ENCODE peak calls at places on chromosomes 7 and 10, in four cellular contexts. O, D, A and U are unnamed samples.

GRCh38 chr10:113097046-113097415 is 147.0 kb downstream of the TCF7L2 start:
- DNase-seq in A (no peak), O (no peak), D (no peak), U (no peak)

GRCh38 chr10:89283174-89283987 is 18.5 kb upstream of the IFIT2 start:
- DNase-seq in O (no peak), A (no peak), D (no peak), U (no peak)

GRCh38 chr7:91288208-91288824 is 24.1 kb downstream of the FZD1 start:
- DNase-seq in D (peak; percentile 12), O (no peak), A (peak; percentile 32), U (peak; percentile 13)

GRCh38 chr7:38334163-38334562 is 60.7 kb upstream of the TARP start:
- DNase-seq in O (no peak), D (no peak), A (no peak), U (no peak)

GRCh38 chr7:90488220-90488619 is 18.8 kb downstream of the PTTG1IP2 start:
- DNase-seq in O (no peak), A (no peak), D (no peak), U (no peak)

GRCh38 chr7:36287371-36288241 is 102.1 kb upstream of the ANLN start:
- DNase-seq in O (no peak), D (no peak), A (no peak), U (no peak)

GRCh38 chr7:4837041-4837813 is 24.6 kb downstream of the PAPOLB start:
- DNase-seq in A (no peak), O (peak; percentile 37), D (no peak), U (no peak)

GRCh38 chr10:114172241-114172640 is 1.8 kb downstream of the CCDC186 start:
- DNase-seq in O (no peak), D (no peak), A (no peak), U (no peak)

GRCh38 chr10:31749981-31750850 is 178.4 kb downstream of the ARHGAP12 start:
- DNase-seq in O (no peak), D (no peak), A (no peak), U (no peak)

GRCh38 chr10:95504187-95504800 is 56.9 kb downstream of the SORBS1 start:
- DNase-seq in O (no peak), D (no peak), A (no peak), U (no peak)

GRCh38 chr7:131540491-131541162 is 15.8 kb downstream of the PODXL start:
- DNase-seq in A (no peak), D (no peak), O (no peak), U (no peak)

GRCh38 chr7:142739927-142740492 is 9.3 kb upstream of the PRSS1 start:
- DNase-seq in D (no peak), A (no peak), O (no peak), U (no peak)

GRCh38 chr7:44400033-44400511 is 74.7 kb upstream of the CAMK2B start:
- DNase-seq in O (no peak), D (no peak), A (no peak), U (no peak)

GRCh38 chr7:112986256-112987031 is 100.2 kb downstream of the GPR85 start:
- DNase-seq in D (peak; percentile 45), O (no peak), A (no peak), U (no peak)

GRCh38 chr7:97731736-97732370 is at the start of gene TAC1:
- DNase-seq in A (no peak), D (no peak), O (no peak), U (no peak)

GRCh38 chr10:59904431-59905065 is 1.8 kb downstream of the CCDC6 start:
- DNase-seq in O (no peak), D (no peak), A (no peak), U (no peak)

GRCh38 chr10:102152545-102152890 is 329 bp downstream of the NOLC1 start:
- DNase-seq in A (no peak), O (no peak), D (no peak), U (no peak)

GRCh38 chr10:124010563-124011131 is 82.8 kb downstream of the CHST15 start:
- DNase-seq in D (no peak), A (no peak), O (no peak), U (no peak)

GRCh38 chr7:28348631-28349030 is 63.7 kb upstream of the CREB5 start:
- DNase-seq in O (no peak), D (no peak), A (no peak), U (no peak)

GRCh38 chr10:114544045-114544659 is 113.9 kb downstream of the ABLIM1 start:
- DNase-seq in A (no peak), O (peak; percentile 70), D (peak; percentile 89), U (peak; percentile 82)

GRCh38 chr10:103921750-103922195 is 3.8 kb upstream of the STN1 start:
- DNase-seq in A (no peak), O (no peak), D (peak; percentile 17), U (peak; percentile 52)

GRCh38 chr10:101238732-101239105 is 9.5 kb upstream of the LBX1 start:
- DNase-seq in D (no peak), A (no peak), O (no peak), U (no peak)

GRCh38 chr7:36570508-36571219 is 153.6 kb downstream of the AOAH start:
- DNase-seq in O (no peak), A (no peak), D (no peak), U (no peak)

GRCh38 chr10:16520900-16521299 is 779 bp downstream of the C1QL3 start:
- DNase-seq in D (peak; percentile 13), O (peak; percentile 63), A (no peak), U (peak; percentile 77)

GRCh38 chr10:21675157-21675796 is 141.2 kb downstream of the MLLT10 start:
- DNase-seq in A (no peak), O (peak; percentile 66), D (peak; percentile 13), U (peak; percentile 18)

GRCh38 chr7:146414373-146414772 is 297.8 kb downstream of the CNTNAP2 start:
- DNase-seq in A (no peak), D (no peak), O (no peak), U (no peak)

GRCh38 chr7:77222065-77222464 is 22.4 kb upstream of the FGL2 start:
- DNase-seq in A (no peak), O (no peak), D (no peak), U (no peak)

GRCh38 chr10:21517983-21518628 is 7.4 kb downstream of the SKIDA1 start:
- DNase-seq in D (peak; percentile 54), O (peak; percentile 54), A (no peak), U (no peak)

GRCh38 chr7:116952640-116953371 is 495 bp upstream of the ST7 start:
- DNase-seq in A (peak; percentile 69), O (peak; percentile 85), D (peak; percentile 24), U (no peak)

GRCh38 chr7:68058014-68058413 is 1061.4 kb downstream of the TYW1 start:
- DNase-seq in O (no peak), A (no peak), D (no peak), U (no peak)

GRCh38 chr7:55108401-55108800 is 89.6 kb downstream of the EGFR start:
- DNase-seq in O (no peak), A (no peak), D (no peak), U (no peak)

GRCh38 chr7:55112056-55112455 is 93.2 kb downstream of the EGFR start:
- DNase-seq in A (peak; percentile 12), O (no peak), D (no peak), U (no peak)

GRCh38 chr7:55109384-55110167 is 90.8 kb downstream of the EGFR start:
- DNase-seq in D (peak; percentile 96), A (no peak), O (no peak), U (no peak)

GRCh38 chr7:55108818-55109217 is 90.0 kb downstream of the EGFR start:
- DNase-seq in O (no peak), A (no peak), D (no peak), U (no peak)

GRCh38 chr7:55111007-55111406 is 92.2 kb downstream of the EGFR start:
- DNase-seq in A (peak; percentile 18), D (peak; percentile 85), O (no peak), U (no peak)
- TF ChIP-seq CTCF in A (no peak), D (no peak), O (no peak), U (no peak)

DNA sequence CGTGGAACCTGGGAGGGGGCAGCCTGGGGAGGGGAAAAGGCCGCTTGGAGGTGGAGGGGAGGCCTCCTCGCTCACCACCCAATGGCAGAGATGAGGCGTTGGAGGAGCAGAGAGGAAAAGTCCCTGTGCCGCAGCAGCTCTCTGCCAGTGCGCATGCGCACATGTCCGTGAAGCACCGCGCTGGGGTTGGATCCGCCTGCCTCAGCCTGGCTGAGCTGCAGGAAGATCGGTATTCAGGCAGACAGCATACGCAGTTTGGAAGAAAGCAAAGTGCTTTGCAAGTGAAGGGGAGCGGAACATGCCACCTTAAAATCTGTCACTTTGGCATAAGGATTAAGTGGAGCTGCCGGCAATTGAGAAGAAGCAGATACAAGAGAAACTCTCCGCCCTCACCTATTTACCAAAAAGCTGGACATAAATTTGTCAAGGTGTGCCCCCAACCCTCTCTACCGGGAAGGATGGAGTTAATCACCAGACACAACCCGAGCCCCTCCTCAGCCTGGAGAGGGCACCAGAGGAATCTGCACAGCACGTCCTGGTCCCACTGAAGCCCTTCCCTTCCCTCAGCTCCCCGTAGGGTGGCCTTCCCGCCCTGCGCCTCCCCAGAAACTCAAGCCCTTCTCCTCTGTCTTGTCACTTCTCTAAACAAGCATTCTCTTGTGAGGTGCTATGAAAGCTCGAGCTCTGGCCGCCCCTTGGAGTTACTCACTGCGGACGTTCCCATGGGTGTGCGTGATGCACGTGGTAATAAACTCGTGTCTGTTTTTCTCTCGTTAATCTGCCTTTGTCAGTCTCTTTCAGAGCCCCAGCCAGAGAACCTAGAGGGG is 32.2 kb upstream of the TMEM72 start:
- DNase-seq in D (peak; percentile 66), A (peak; percentile 81), O (peak; percentile 88), U (peak; percentile 87)
- TF ChIP-seq CTCF in D (no peak), A (no peak), O (no peak), U (no peak)

GRCh38 chr7:141231018-141231792 is 157.3 kb downstream of the TMEM178B start:
- DNase-seq in D (no peak), A (no peak), O (no peak), U (no peak)
- TF ChIP-seq CTCF in D (peak; percentile 39), A (no peak), O (no peak), U (peak; percentile 15)

GRCh38 chr10:93061594-93062498 is 1.2 kb downstream of the CYP26C1 start:
- DNase-seq in A (no peak), O (no peak), D (no peak), U (peak; percentile 42)

GRCh38 chr10:93060887-93061593 is 442 bp downstream of the CYP26C1 start:
- DNase-seq in O (no peak), D (no peak), A (no peak), U (peak; percentile 32)

GRCh38 chr10:93062499-93063216 is 2.1 kb downstream of the CYP26C1 start:
- DNase-seq in A (no peak), D (peak; percentile 48), O (no peak), U (peak; percentile 84)

GRCh38 chr10:93058139-93058538 is 2.5 kb upstream of the CYP26C1 start:
- DNase-seq in A (no peak), D (no peak), O (no peak), U (no peak)

DNA sequence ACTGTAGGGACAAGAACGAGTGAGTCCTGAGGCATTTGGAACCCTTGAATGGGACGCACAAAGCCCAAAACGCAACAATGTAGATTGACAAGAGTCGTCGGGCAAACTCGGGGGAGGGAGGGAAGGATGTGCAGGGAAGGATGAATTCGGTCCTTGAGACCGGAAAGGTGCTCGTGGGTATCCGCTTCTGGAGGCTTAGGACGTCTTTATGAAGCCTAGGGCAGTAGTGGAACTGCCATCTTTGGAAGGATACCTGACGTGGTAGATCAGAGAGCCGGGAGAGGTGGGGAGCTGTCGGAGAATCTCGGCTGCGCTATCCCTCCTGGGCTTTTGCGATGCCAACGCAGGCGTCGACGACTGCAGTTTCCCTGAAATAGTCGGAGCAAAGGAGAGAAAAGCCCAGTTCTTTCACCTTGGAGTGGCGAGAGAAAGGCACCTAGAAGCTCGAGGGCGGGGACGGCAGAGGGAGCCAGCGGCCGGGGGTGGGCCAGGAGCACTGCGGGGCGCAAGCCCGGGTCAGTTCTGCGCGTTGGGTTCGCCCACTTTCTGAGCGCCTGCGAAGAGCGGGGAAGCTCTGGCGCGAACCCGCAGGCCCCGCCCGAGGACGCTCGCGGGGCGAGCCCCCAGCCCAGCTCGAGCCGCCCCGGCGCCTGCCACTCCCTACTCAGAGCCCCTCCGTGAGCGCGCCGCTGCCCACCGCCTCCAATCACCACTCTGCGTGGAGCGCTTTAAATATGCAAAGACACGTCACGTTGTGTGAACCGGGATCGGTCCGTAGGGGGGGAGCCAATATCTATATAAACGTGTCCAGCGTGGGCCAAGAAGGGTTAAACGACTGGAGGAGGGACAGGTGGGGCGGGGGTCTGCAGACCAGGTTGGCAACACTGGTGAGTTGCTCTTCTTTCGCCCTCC is at the start of gene CYP26C1:
- DNase-seq in D (no peak), A (no peak), O (no peak), U (no peak)
- TF ChIP-seq CTCF in D (no peak), A (no peak), O (no peak), U (no peak)